ENCODE peak calls at places on chromosomes 16 and 17, in five cellular contexts. One of them, this sample, is unnamed.

GRCh38 chr17:17435323-17435722 is 41.5 kb upstream of the MED9 start:
- DNase-seq in stimulated activated CD4-positive, alpha-beta T cell treated with anti-CD3 and anti-CD28 coated beads, Interleukin-2, amount 100 ng/mL, for 48 hours: no peak
- DNase-seq in adrenal gland: no peak
- DNase-seq in tibial artery: no peak
- DNase-seq in activated T-cell treated with anti-CD3 and anti-CD28 coated beads for 48 hours: no peak
- DNase-seq in this sample: no peak

GRCh38 chr17:34386925-34387550 is 24.0 kb upstream of the CCL1 start:
- DNase-seq in stimulated activated CD4-positive, alpha-beta T cell treated with anti-CD3 and anti-CD28 coated beads, Interleukin-2, amount 100 ng/mL, for 48 hours: no peak
- DNase-seq in adrenal gland: no peak
- DNase-seq in tibial artery: no peak
- DNase-seq in activated T-cell treated with anti-CD3 and anti-CD28 coated beads for 48 hours: no peak
- DNase-seq in this sample: no peak

GRCh38 chr17:55295411-55296170 is 30.8 kb downstream of the HLF start:
- DNase-seq in stimulated activated CD4-positive, alpha-beta T cell treated with anti-CD3 and anti-CD28 coated beads, Interleukin-2, amount 100 ng/mL, for 48 hours: peak; percentile 49
- DNase-seq in adrenal gland: peak; percentile 89
- DNase-seq in tibial artery: no peak
- DNase-seq in activated T-cell treated with anti-CD3 and anti-CD28 coated beads for 48 hours: peak; percentile 46
- DNase-seq in this sample: no peak

GRCh38 chr17:65557349-65558310 is 3.8 kb downstream of the AXIN2 start:
- DNase-seq in stimulated activated CD4-positive, alpha-beta T cell treated with anti-CD3 and anti-CD28 coated beads, Interleukin-2, amount 100 ng/mL, for 48 hours: no peak
- DNase-seq in adrenal gland: no peak
- DNase-seq in tibial artery: no peak
- DNase-seq in activated T-cell treated with anti-CD3 and anti-CD28 coated beads for 48 hours: no peak
- DNase-seq in this sample: no peak

GRCh38 chr17:4806770-4807533 is at the start of gene PLD2:
- DNase-seq in stimulated activated CD4-positive, alpha-beta T cell treated with anti-CD3 and anti-CD28 coated beads, Interleukin-2, amount 100 ng/mL, for 48 hours: peak; percentile 83
- DNase-seq in adrenal gland: peak; percentile 84
- DNase-seq in tibial artery: peak; percentile 89
- DNase-seq in activated T-cell treated with anti-CD3 and anti-CD28 coated beads for 48 hours: peak; percentile 89
- DNase-seq in this sample: peak; percentile 91

GRCh38 chr17:38448208-38448776 is 20.0 kb downstream of the ARHGAP23 start:
- DNase-seq in stimulated activated CD4-positive, alpha-beta T cell treated with anti-CD3 and anti-CD28 coated beads, Interleukin-2, amount 100 ng/mL, for 48 hours: no peak
- DNase-seq in adrenal gland: no peak
- DNase-seq in tibial artery: no peak
- DNase-seq in activated T-cell treated with anti-CD3 and anti-CD28 coated beads for 48 hours: no peak
- DNase-seq in this sample: no peak

GRCh38 chr17:82823004-82823403 is 16.8 kb downstream of the ZNF750 start:
- DNase-seq in stimulated activated CD4-positive, alpha-beta T cell treated with anti-CD3 and anti-CD28 coated beads, Interleukin-2, amount 100 ng/mL, for 48 hours: no peak
- DNase-seq in adrenal gland: no peak
- DNase-seq in tibial artery: no peak
- DNase-seq in activated T-cell treated with anti-CD3 and anti-CD28 coated beads for 48 hours: no peak
- DNase-seq in this sample: no peak

GRCh38 chr17:68861602-68862001 is 93.6 kb downstream of the ABCA8 start:
- DNase-seq in stimulated activated CD4-positive, alpha-beta T cell treated with anti-CD3 and anti-CD28 coated beads, Interleukin-2, amount 100 ng/mL, for 48 hours: no peak
- DNase-seq in adrenal gland: no peak
- DNase-seq in tibial artery: no peak
- DNase-seq in activated T-cell treated with anti-CD3 and anti-CD28 coated beads for 48 hours: no peak
- DNase-seq in this sample: no peak

GRCh38 chr16:31713945-31714898 is 159.4 kb upstream of the ZNF267 start:
- DNase-seq in stimulated activated CD4-positive, alpha-beta T cell treated with anti-CD3 and anti-CD28 coated beads, Interleukin-2, amount 100 ng/mL, for 48 hours: no peak
- DNase-seq in adrenal gland: peak; percentile 48
- DNase-seq in tibial artery: no peak
- DNase-seq in activated T-cell treated with anti-CD3 and anti-CD28 coated beads for 48 hours: no peak
- DNase-seq in this sample: no peak

GRCh38 chr16:19515765-19516164 is 6.1 kb downstream of the GDE1 start:
- DNase-seq in stimulated activated CD4-positive, alpha-beta T cell treated with anti-CD3 and anti-CD28 coated beads, Interleukin-2, amount 100 ng/mL, for 48 hours: no peak
- DNase-seq in adrenal gland: no peak
- DNase-seq in tibial artery: no peak
- DNase-seq in activated T-cell treated with anti-CD3 and anti-CD28 coated beads for 48 hours: no peak
- DNase-seq in this sample: no peak

GRCh38 chr17:32143525-32143865 is 1.2 kb downstream of the RHOT1 start:
- DNase-seq in stimulated activated CD4-positive, alpha-beta T cell treated with anti-CD3 and anti-CD28 coated beads, Interleukin-2, amount 100 ng/mL, for 48 hours: no peak
- DNase-seq in adrenal gland: peak; percentile 51
- DNase-seq in tibial artery: no peak
- DNase-seq in activated T-cell treated with anti-CD3 and anti-CD28 coated beads for 48 hours: no peak
- DNase-seq in this sample: no peak

GRCh38 chr16:57883953-57884654 is 81.8 kb upstream of the KIFC3 start:
- DNase-seq in stimulated activated CD4-positive, alpha-beta T cell treated with anti-CD3 and anti-CD28 coated beads, Interleukin-2, amount 100 ng/mL, for 48 hours: no peak
- DNase-seq in adrenal gland: no peak
- DNase-seq in tibial artery: peak; percentile 27
- DNase-seq in activated T-cell treated with anti-CD3 and anti-CD28 coated beads for 48 hours: no peak
- DNase-seq in this sample: no peak

GRCh38 chr17:6420173-6420641 is 14.7 kb downstream of the AIPL1 start:
- DNase-seq in stimulated activated CD4-positive, alpha-beta T cell treated with anti-CD3 and anti-CD28 coated beads, Interleukin-2, amount 100 ng/mL, for 48 hours: no peak
- DNase-seq in adrenal gland: no peak
- DNase-seq in tibial artery: no peak
- DNase-seq in activated T-cell treated with anti-CD3 and anti-CD28 coated beads for 48 hours: peak; percentile 14
- DNase-seq in this sample: no peak

This sample was measured in type B pancreatic cell.